ENCODE peak calls at places on chromosomes 3 and 15, in five cellular contexts. Q is H9, F is IMR-90, Y is neuronal stem cell, V is H1. D is an unnamed sample.
A peak's percentile ranks its signal among the peaks of the same experiment; 100 is the strongest.

GRCh38 chr3:34260266-34260990 is 462.0 kb downstream of the PDCD6IP start:
- DNase-seq in F (peak; percentile 50), V (peak; percentile 77), Y (peak; percentile 41), Q (peak; percentile 48), D (peak; percentile 40)

GRCh38 chr3:107753494-107753893 is 230.7 kb downstream of the BBX start:
- DNase-seq in Y (peak; percentile 30), V (no peak), Q (peak; percentile 69), F (peak; percentile 30), D (peak; percentile 51)

GRCh38 chr15:89912674-89913396 is at the start of gene ARPIN:
- DNase-seq in Q (peak; percentile 58), V (peak; percentile 76), F (peak; percentile 32), Y (peak; percentile 48), D (peak; percentile 50)

GRCh38 chr3:50156991-50157493 is 1.9 kb downstream of the SEMA3F start:
- DNase-seq in Q (peak; percentile 75), V (peak; percentile 71), Y (no peak), F (peak; percentile 40), D (peak; percentile 37)

GRCh38 chr3:38585791-38586420 is 63.6 kb downstream of the SCN5A start:
- DNase-seq in F (no peak), Y (no peak), Q (peak; percentile 15), V (peak; percentile 26), D (no peak)

GRCh38 chr3:8597515-8597853 is 47.1 kb downstream of the SSUH2 start:
- DNase-seq in Y (no peak), V (no peak), Q (no peak), F (no peak), D (no peak)

GRCh38 chr15:99961011-99961441 is 227.8 kb upstream of the LYSMD4 start:
- DNase-seq in Y (no peak), F (no peak), V (peak; percentile 77), Q (peak; percentile 72), D (peak; percentile 45)

GRCh38 chr3:53665606-53666005 is 171.2 kb downstream of the CACNA1D start:
- DNase-seq in F (no peak), Q (no peak), V (no peak), Y (no peak), D (no peak)

GRCh38 chr15:71333839-71334238 is 218.6 kb downstream of the THSD4 start:
- DNase-seq in F (peak; percentile 91), V (no peak), Y (no peak), Q (no peak), D (peak; percentile 62)

GRCh38 chr3:124316034-124316287 is 324.0 kb upstream of the ROPN1 start:
- DNase-seq in V (no peak), Y (no peak), F (no peak), Q (no peak), D (no peak)

GRCh38 chr3:197426161-197426566 is 127.8 kb upstream of the DLG1 start:
- DNase-seq in Y (no peak), F (no peak), Q (no peak), V (no peak), D (peak; percentile 39)

GRCh38 chr3:44280631-44281030 is 38.9 kb downstream of the TOPAZ1 start:
- DNase-seq in V (peak; percentile 46), Y (no peak), Q (peak; percentile 39), F (no peak), D (no peak)

GRCh38 chr15:58510715-58511465 is 79.1 kb downstream of the LIPC start:
- DNase-seq in V (no peak), F (peak; percentile 51), Q (no peak), Y (no peak), D (peak; percentile 57)

GRCh38 chr3:48856469-48856868 is 8.8 kb upstream of the PRKAR2A start:
- DNase-seq in Q (no peak), Y (no peak), F (no peak), V (no peak), D (no peak)

GRCh38 chr15:73015493-73015892 is 36.8 kb upstream of the NEO1 start:
- DNase-seq in Q (peak; percentile 52), Y (no peak), V (peak; percentile 47), F (no peak), D (no peak)

GRCh38 chr15:88791637-88792036 is 11.6 kb upstream of the ACAN start:
- DNase-seq in Y (no peak), V (no peak), Q (no peak), F (no peak), D (no peak)

GRCh38 chr3:140091143-140091542 is 156.2 kb downstream of the CLSTN2 start:
- DNase-seq in V (no peak), Q (no peak), Y (no peak), F (no peak), D (no peak)

GRCh38 chr3:101009386-101009785 is 16.2 kb upstream of the ABI3BP start:
- DNase-seq in V (no peak), Y (no peak), Q (no peak), F (peak; percentile 51), D (no peak)

GRCh38 chr15:52261498-52262242 is 33.9 kb downstream of the MYO5C start:
- DNase-seq in F (peak; percentile 77), Q (peak; percentile 96), V (peak; percentile 70), Y (peak; percentile 82), D (peak; percentile 81)

GRCh38 chr3:4950351-4950784 is 28.9 kb upstream of the BHLHE40 start:
- DNase-seq in V (no peak), Q (no peak), F (no peak), Y (no peak), D (no peak)

GRCh38 chr3:186109897-186110803 is 1.3 kb upstream of the ETV5 start:
- DNase-seq in F (peak; percentile 21), Y (no peak), V (peak; percentile 58), Q (peak; percentile 44), D (peak; percentile 72)

GRCh38 chr15:92294759-92295158 is 98.9 kb upstream of the ST8SIA2 start:
- DNase-seq in V (no peak), F (no peak), Y (no peak), Q (no peak), D (no peak)

GRCh38 chr3:193852901-193853300 is 259.9 kb downstream of the OPA1 start:
- DNase-seq in V (no peak), Q (no peak), Y (no peak), F (no peak), D (no peak)

GRCh38 chr3:16088496-16088895 is 86.0 kb upstream of the GALNT15 start:
- DNase-seq in F (peak; percentile 42), Q (no peak), V (no peak), Y (no peak), D (no peak)

GRCh38 chr3:48280883-48281282 is 40.0 kb downstream of the ZNF589 start:
- DNase-seq in Y (no peak), V (no peak), Q (no peak), F (no peak), D (no peak)

GRCh38 chr3:52779011-52779410 is 1.6 kb downstream of the ITIH1 start:
- DNase-seq in Y (no peak), Q (no peak), V (no peak), F (no peak), D (no peak)

GRCh38 chr15:88288206-88288605 is 31.7 kb upstream of the NTRK3 start:
- DNase-seq in F (no peak), V (no peak), Y (no peak), Q (no peak), D (no peak)

GRCh38 chr3:114877378-114878118 is 269.5 kb downstream of the ZBTB20 start:
- DNase-seq in V (no peak), F (peak; percentile 48), Y (no peak), Q (no peak), D (no peak)

GRCh38 chr3:126313166-126313565 is 44.0 kb downstream of the KLF15 start:
- DNase-seq in Q (peak; percentile 9), F (peak; percentile 18), Y (no peak), V (no peak), D (no peak)

GRCh38 chr3:10515884-10516495 is 10.6 kb upstream of the ATP2B2 start:
- DNase-seq in F (no peak), V (no peak), Y (no peak), Q (peak; percentile 59), D (no peak)

DNA sequence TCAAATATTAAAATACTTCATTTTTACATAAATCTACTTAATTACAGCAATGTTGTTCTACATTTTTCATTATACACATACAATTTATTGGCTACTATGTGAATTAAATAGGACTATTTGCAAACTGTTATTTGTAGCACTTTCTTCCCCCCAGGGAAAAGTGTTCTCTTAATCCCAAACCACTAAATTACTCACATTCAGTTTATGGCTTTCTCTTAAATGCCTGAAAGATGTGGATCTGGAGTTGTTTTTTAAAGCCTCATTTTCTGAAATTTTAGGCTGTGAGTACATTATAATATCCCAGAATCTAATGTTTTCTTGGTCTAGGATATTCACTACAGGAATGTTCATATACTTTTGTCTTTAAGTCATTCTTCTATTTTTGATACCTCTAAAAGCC is 32.7 kb downstream of the PRTG start:
- DNase-seq in V (no peak), F (no peak), Q (no peak), Y (no peak), D (no peak)
- H3K14ac ChIP-seq in V (no peak overlapping the region), F (no peak overlapping the region), Q (no peak overlapping the region), Y (no peak overlapping the region), D (no peak overlapping the region)

DNA sequence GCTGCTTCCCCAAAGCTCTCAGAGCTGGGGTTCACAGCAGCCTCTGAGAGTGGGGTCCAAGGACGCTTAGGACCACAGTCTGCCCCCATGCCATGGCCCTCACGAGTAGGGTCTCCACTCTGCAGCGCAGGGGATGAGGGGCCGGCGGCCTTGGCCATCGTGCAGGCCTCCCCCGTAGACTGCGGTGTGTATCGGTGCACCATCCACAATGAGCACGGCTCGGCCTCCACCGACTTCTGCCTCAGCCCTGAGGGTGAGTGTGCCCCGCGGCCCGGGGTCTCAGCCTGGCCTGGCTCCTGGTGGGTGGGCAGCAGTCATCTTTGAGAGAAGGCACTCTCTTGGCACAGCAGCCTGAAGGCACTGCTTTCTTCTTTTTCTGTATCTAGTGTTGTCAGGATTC is 24.8 kb upstream of the SLC28A1 start:
- DNase-seq in F (no peak), Y (no peak), V (no peak), Q (no peak), D (no peak)
- H3K14ac ChIP-seq in F (no peak overlapping the region), Y (no peak overlapping the region), V (no peak overlapping the region), Q (no peak overlapping the region), D (no peak overlapping the region)

GRCh38 chr3:195546130-195546560 is 3.0 kb upstream of the PPP1R2 start:
- DNase-seq in F (peak; percentile 73), Q (no peak), V (no peak), Y (no peak), D (peak; percentile 37)

GRCh38 chr3:195548496-195548895 is 5.4 kb upstream of the PPP1R2 start:
- DNase-seq in F (no peak), V (no peak), Y (no peak), Q (no peak), D (no peak)

GRCh38 chr3:195549001-195549400 is 5.9 kb upstream of the PPP1R2 start:
- DNase-seq in Q (no peak), Y (no peak), F (no peak), V (no peak), D (no peak)

GRCh38 chr3:195549931-195550519 is 6.9 kb upstream of the PPP1R2 start:
- DNase-seq in F (no peak), Y (no peak), Q (no peak), V (no peak), D (peak; percentile 36)

DNA sequence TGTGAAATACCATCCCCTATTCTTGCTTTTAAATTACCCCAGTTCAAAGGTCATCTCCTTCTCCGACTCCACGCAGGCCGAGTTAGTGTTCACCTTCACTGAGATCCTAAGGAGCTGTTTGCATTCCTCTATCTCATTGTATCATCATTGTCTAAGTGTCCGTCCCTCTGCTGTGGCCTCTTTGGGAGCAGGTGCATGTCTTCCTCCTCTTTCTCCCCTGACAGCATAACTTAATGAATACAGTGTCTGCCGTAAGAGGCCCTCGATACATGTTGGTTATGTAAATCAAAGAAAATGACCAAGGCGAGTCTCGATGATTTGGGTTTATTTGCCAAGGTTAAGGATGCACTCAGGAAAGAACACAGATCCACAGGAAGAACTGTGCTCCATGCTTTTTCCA is 4.9 kb upstream of the PPP1R2 start:
- DNase-seq in V (no peak), Q (no peak), F (no peak), Y (no peak), D (no peak)
- H3K14ac ChIP-seq in V (no peak overlapping the region), Q (no peak overlapping the region), F (no peak overlapping the region), Y (no peak overlapping the region), D (no peak overlapping the region)

GRCh38 chr3:72887723-72888545 is at the start of gene GXYLT2:
- DNase-seq in Q (peak; percentile 87), F (peak; percentile 71), V (peak; percentile 80), Y (peak; percentile 67), D (peak; percentile 80)
- H3K14ac ChIP-seq in Q (no peak within 1 kb of the TSS), F (peak within 1 kb of the TSS; percentile 39), V (no peak within 1 kb of the TSS), Y (no peak within 1 kb of the TSS), D (no peak within 1 kb of the TSS)